ENCODE peak calls at places on chromosome 1, in six cellular contexts. One of them, this sample, is unnamed.

GRCh38 chr1:31675161-31675560 is 28.7 kb downstream of the COL16A1 start:
- DNase-seq in kidney epithelial cell: no peak
- DNase-seq in neural progenitor cell: no peak
- DNase-seq in OCI-LY7: no peak
- DNase-seq in AG04450: no peak
- DNase-seq in stomach: no peak
- DNase-seq in this sample: no peak

GRCh38 chr1:4653796-4654715 is at the start of gene AJAP1:
- DNase-seq in kidney epithelial cell: no peak
- DNase-seq in neural progenitor cell: peak; percentile 80
- DNase-seq in OCI-LY7: no peak
- DNase-seq in AG04450: no peak
- DNase-seq in stomach: no peak
- DNase-seq in this sample: no peak

GRCh38 chr1:155127672-155128468 is at the start of gene EFNA1:
- DNase-seq in kidney epithelial cell: no peak
- DNase-seq in neural progenitor cell: peak; percentile 78
- DNase-seq in OCI-LY7: no peak
- DNase-seq in AG04450: no peak
- DNase-seq in stomach: peak; percentile 79
- DNase-seq in this sample: no peak

GRCh38 chr1:205505791-205506190 is 1.3 kb downstream of the CDK18 start:
- DNase-seq in kidney epithelial cell: no peak
- DNase-seq in neural progenitor cell: no peak
- DNase-seq in OCI-LY7: no peak
- DNase-seq in AG04450: no peak
- DNase-seq in stomach: peak; percentile 38
- DNase-seq in this sample: no peak

GRCh38 chr1:174982971-174983689 is 16.6 kb upstream of the CACYBP start:
- DNase-seq in kidney epithelial cell: no peak
- DNase-seq in neural progenitor cell: peak; percentile 62
- DNase-seq in OCI-LY7: peak; percentile 76
- DNase-seq in AG04450: no peak
- DNase-seq in stomach: no peak
- DNase-seq in this sample: no peak

GRCh38 chr1:229410692-229411433 is 23.0 kb downstream of the ACTA1 start:
- DNase-seq in kidney epithelial cell: peak; percentile 53
- DNase-seq in neural progenitor cell: peak; percentile 56
- DNase-seq in OCI-LY7: no peak
- DNase-seq in AG04450: no peak
- DNase-seq in stomach: peak; percentile 71
- DNase-seq in this sample: no peak

GRCh38 chr1:76824106-76824505 is 43.2 kb upstream of the ST6GALNAC5 start:
- DNase-seq in kidney epithelial cell: no peak
- DNase-seq in neural progenitor cell: no peak
- DNase-seq in OCI-LY7: no peak
- DNase-seq in AG04450: no peak
- DNase-seq in stomach: no peak
- DNase-seq in this sample: no peak

GRCh38 chr1:35177237-35177786 is 15.6 kb downstream of the SFPQ start:
- DNase-seq in kidney epithelial cell: no peak
- DNase-seq in neural progenitor cell: no peak
- DNase-seq in OCI-LY7: no peak
- DNase-seq in AG04450: no peak
- DNase-seq in stomach: no peak
- DNase-seq in this sample: no peak

GRCh38 chr1:15938628-15939161 is 37.2 kb downstream of the ZBTB17 start:
- DNase-seq in kidney epithelial cell: no peak
- DNase-seq in neural progenitor cell: no peak
- DNase-seq in OCI-LY7: no peak
- DNase-seq in AG04450: no peak
- DNase-seq in stomach: peak; percentile 23
- DNase-seq in this sample: no peak

GRCh38 chr1:184826001-184826400 is 71.3 kb upstream of the EDEM3 start:
- DNase-seq in kidney epithelial cell: no peak
- DNase-seq in neural progenitor cell: no peak
- DNase-seq in OCI-LY7: no peak
- DNase-seq in AG04450: no peak
- DNase-seq in stomach: no peak
- DNase-seq in this sample: no peak

GRCh38 chr1:208029381-208030319 is 118.7 kb upstream of the CD34 start:
- DNase-seq in kidney epithelial cell: no peak
- DNase-seq in neural progenitor cell: no peak
- DNase-seq in OCI-LY7: no peak
- DNase-seq in AG04450: peak; percentile 33
- DNase-seq in stomach: no peak
- DNase-seq in this sample: no peak

GRCh38 chr1:169538998-169539871 is 47.0 kb downstream of the F5 start:
- DNase-seq in kidney epithelial cell: peak; percentile 41
- DNase-seq in neural progenitor cell: no peak
- DNase-seq in OCI-LY7: no peak
- DNase-seq in AG04450: peak; percentile 55
- DNase-seq in stomach: no peak
- DNase-seq in this sample: peak; percentile 12

GRCh38 chr1:214637722-214638473 is 34.9 kb downstream of the CENPF start:
- DNase-seq in kidney epithelial cell: no peak
- DNase-seq in neural progenitor cell: peak; percentile 43
- DNase-seq in OCI-LY7: peak; percentile 42
- DNase-seq in AG04450: peak; percentile 24
- DNase-seq in stomach: no peak
- DNase-seq in this sample: no peak

GRCh38 chr1:183685112-183685713 is 32.1 kb upstream of the APOBEC4 start:
- DNase-seq in kidney epithelial cell: no peak
- DNase-seq in neural progenitor cell: peak; percentile 65
- DNase-seq in OCI-LY7: peak; percentile 69
- DNase-seq in AG04450: no peak
- DNase-seq in stomach: peak; percentile 30
- DNase-seq in this sample: no peak

GRCh38 chr1:85471558-85471957 is 6.6 kb upstream of the DDAH1 start:
- DNase-seq in kidney epithelial cell: no peak
- DNase-seq in neural progenitor cell: no peak
- DNase-seq in OCI-LY7: no peak
- DNase-seq in AG04450: no peak
- DNase-seq in stomach: no peak
- DNase-seq in this sample: no peak

GRCh38 chr1:29653034-29653810 is 416.9 kb downstream of the PTPRU start:
- DNase-seq in kidney epithelial cell: no peak
- DNase-seq in neural progenitor cell: peak; percentile 53
- DNase-seq in OCI-LY7: no peak
- DNase-seq in AG04450: no peak
- DNase-seq in stomach: peak; percentile 10
- DNase-seq in this sample: no peak

GRCh38 chr1:151885479-151885878 is 23.8 kb downstream of the THEM4 start:
- DNase-seq in kidney epithelial cell: no peak
- DNase-seq in neural progenitor cell: no peak
- DNase-seq in OCI-LY7: no peak
- DNase-seq in AG04450: no peak
- DNase-seq in stomach: no peak
- DNase-seq in this sample: no peak

GRCh38 chr1:67460648-67461500 is 30.7 kb upstream of the SERBP1 start:
- DNase-seq in kidney epithelial cell: no peak
- DNase-seq in neural progenitor cell: peak; percentile 20
- DNase-seq in OCI-LY7: no peak
- DNase-seq in AG04450: no peak
- DNase-seq in stomach: peak; percentile 32
- DNase-seq in this sample: no peak

GRCh38 chr1:8463144-8463927 is 145.4 kb downstream of the SLC45A1 start:
- DNase-seq in kidney epithelial cell: no peak
- DNase-seq in neural progenitor cell: no peak
- DNase-seq in OCI-LY7: peak; percentile 42
- DNase-seq in AG04450: peak; percentile 81
- DNase-seq in stomach: peak; percentile 50
- DNase-seq in this sample: no peak

GRCh38 chr1:167631987-167632680 is 2.1 kb downstream of the RCSD1 start:
- DNase-seq in kidney epithelial cell: no peak
- DNase-seq in neural progenitor cell: no peak
- DNase-seq in OCI-LY7: peak; percentile 75
- DNase-seq in AG04450: no peak
- DNase-seq in stomach: no peak
- DNase-seq in this sample: no peak

GRCh38 chr1:151905070-151905442 is 4.3 kb downstream of the THEM4 start:
- DNase-seq in kidney epithelial cell: no peak
- DNase-seq in neural progenitor cell: no peak
- DNase-seq in OCI-LY7: no peak
- DNase-seq in AG04450: no peak
- DNase-seq in stomach: no peak
- DNase-seq in this sample: no peak

GRCh38 chr1:37034301-37035013 is at the start of gene GRIK3:
- DNase-seq in kidney epithelial cell: no peak
- DNase-seq in neural progenitor cell: peak; percentile 79
- DNase-seq in OCI-LY7: peak; percentile 66
- DNase-seq in AG04450: no peak
- DNase-seq in stomach: no peak
- DNase-seq in this sample: no peak

GRCh38 chr1:229888157-229888556 is 178.9 kb upstream of the GALNT2 start:
- DNase-seq in kidney epithelial cell: no peak
- DNase-seq in neural progenitor cell: no peak
- DNase-seq in OCI-LY7: no peak
- DNase-seq in AG04450: no peak
- DNase-seq in stomach: no peak
- DNase-seq in this sample: no peak

GRCh38 chr1:24960071-24960801 is 30.2 kb upstream of the RUNX3 start:
- DNase-seq in kidney epithelial cell: no peak
- DNase-seq in neural progenitor cell: no peak
- DNase-seq in OCI-LY7: no peak
- DNase-seq in AG04450: no peak
- DNase-seq in stomach: no peak
- DNase-seq in this sample: no peak
- H3K4me3 ChIP-seq in kidney epithelial cell: no peak overlapping the region
- H3K4me3 ChIP-seq in neural progenitor cell: no peak overlapping the region
- H3K4me3 ChIP-seq in OCI-LY7: no peak overlapping the region
- H3K4me3 ChIP-seq in AG04450: no peak overlapping the region
- H3K4me3 ChIP-seq in stomach: no peak overlapping the region
- H3K4me3 ChIP-seq in this sample: no peak overlapping the region

DNA sequence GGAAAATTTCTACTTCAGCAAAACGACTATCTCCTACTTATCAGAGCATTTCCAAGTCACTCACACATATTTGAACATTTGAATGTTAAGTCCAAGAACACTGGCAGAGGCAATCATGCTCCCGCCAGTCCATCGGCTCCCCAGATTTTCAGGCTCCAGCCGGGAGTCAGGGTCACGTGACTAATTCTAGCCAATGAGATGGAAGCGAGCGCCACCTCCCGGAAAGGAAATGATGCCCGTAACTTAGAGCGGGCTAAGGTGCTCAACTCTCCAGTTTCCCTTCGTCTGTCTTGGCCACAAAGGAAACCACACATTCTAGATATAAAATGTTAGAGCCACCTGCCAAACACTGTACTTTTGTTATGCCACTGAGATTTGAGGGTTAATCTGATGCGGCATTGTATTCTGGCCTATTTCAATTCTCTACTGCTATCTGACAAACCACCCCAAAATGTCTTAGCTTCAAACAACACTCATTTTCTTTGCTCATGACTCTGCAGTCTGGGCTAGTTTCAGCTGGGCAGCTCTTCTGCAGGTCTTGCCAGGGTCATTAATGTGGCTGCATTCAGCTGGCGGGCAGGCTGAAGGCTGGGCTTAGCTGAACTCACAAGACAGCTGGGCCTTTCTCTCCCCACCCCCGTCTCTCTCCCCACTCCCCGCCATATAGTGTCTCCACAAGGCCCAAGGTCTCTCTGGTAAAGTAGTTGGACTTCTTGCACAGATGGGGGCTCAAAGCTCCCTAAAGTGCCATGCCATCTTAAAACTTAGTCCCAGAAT is 16.5 kb upstream of the LHX4 start:
- DNase-seq in kidney epithelial cell: no peak
- DNase-seq in neural progenitor cell: peak; percentile 30
- DNase-seq in OCI-LY7: peak; percentile 62
- DNase-seq in AG04450: no peak
- DNase-seq in stomach: no peak
- DNase-seq in this sample: no peak
- TF ChIP-seq CTCF in kidney epithelial cell: no peak
- TF ChIP-seq CTCF in neural progenitor cell: no peak
- TF ChIP-seq CTCF in OCI-LY7: peak; percentile 42
- TF ChIP-seq CTCF in AG04450: peak; percentile 14
- TF ChIP-seq CTCF in stomach: no peak
- TF ChIP-seq CTCF in this sample: no peak

GRCh38 chr1:6259491-6260362 is 1.2 kb downstream of the GPR153 start:
- DNase-seq in kidney epithelial cell: no peak
- DNase-seq in neural progenitor cell: peak; percentile 94
- DNase-seq in OCI-LY7: peak; percentile 41
- DNase-seq in AG04450: peak; percentile 23
- DNase-seq in stomach: peak; percentile 75
- DNase-seq in this sample: no peak

GRCh38 chr1:6260433-6260934 is 414 bp downstream of the GPR153 start:
- DNase-seq in kidney epithelial cell: no peak
- DNase-seq in neural progenitor cell: peak; percentile 69
- DNase-seq in OCI-LY7: no peak
- DNase-seq in AG04450: no peak
- DNase-seq in stomach: no peak
- DNase-seq in this sample: no peak

GRCh38 chr1:6262570-6263420 is 1.9 kb upstream of the GPR153 start:
- DNase-seq in kidney epithelial cell: no peak
- DNase-seq in neural progenitor cell: no peak
- DNase-seq in OCI-LY7: no peak
- DNase-seq in AG04450: no peak
- DNase-seq in stomach: no peak
- DNase-seq in this sample: no peak

GRCh38 chr1:6260961-6261614 is at the start of gene GPR153:
- DNase-seq in kidney epithelial cell: no peak
- DNase-seq in neural progenitor cell: peak; percentile 89
- DNase-seq in OCI-LY7: no peak
- DNase-seq in AG04450: no peak
- DNase-seq in stomach: peak; percentile 27
- DNase-seq in this sample: no peak

GRCh38 chr1:6261615-6261995 is 707 bp upstream of the GPR153 start:
- DNase-seq in kidney epithelial cell: no peak
- DNase-seq in neural progenitor cell: peak; percentile 74
- DNase-seq in OCI-LY7: no peak
- DNase-seq in AG04450: no peak
- DNase-seq in stomach: no peak
- DNase-seq in this sample: no peak
- H3K4me3 ChIP-seq in kidney epithelial cell: no peak overlapping the region
- H3K4me3 ChIP-seq in neural progenitor cell: peak overlapping the region; percentile 83
- H3K4me3 ChIP-seq in OCI-LY7: no peak overlapping the region
- H3K4me3 ChIP-seq in AG04450: peak overlapping the region; percentile 49
- H3K4me3 ChIP-seq in stomach: peak overlapping the region; percentile 74
- H3K4me3 ChIP-seq in this sample: no peak overlapping the region

DNA sequence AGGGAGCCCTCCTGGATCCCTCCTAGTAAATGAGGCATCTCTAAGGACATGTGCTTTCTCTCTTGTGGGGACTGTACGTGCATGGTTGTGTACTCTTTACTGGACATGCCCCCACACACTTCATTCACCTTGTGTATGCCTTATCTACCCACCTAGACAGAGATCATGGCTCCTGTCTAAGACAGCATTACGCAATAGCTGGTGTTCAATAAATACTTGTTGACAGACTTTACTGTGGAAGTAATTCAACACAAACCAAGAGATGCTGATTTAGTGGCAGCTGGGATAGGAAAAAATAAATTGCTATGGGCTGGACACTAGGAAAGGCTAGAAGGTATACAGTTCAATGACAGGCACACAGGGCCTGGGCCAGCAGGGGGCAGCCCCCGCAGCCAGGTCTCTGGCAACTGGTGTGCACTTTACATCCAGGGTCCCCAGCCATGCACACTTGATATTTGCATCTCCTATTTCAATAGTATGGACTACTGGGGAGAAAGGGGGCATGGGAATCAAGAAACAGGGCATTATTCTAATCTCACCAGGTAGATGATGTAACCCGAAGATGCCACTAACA is 24.2 kb downstream of the TRABD2B start:
- DNase-seq in kidney epithelial cell: no peak
- DNase-seq in neural progenitor cell: peak; percentile 27
- DNase-seq in OCI-LY7: no peak
- DNase-seq in AG04450: no peak
- DNase-seq in stomach: no peak
- DNase-seq in this sample: no peak
- TF ChIP-seq CTCF in kidney epithelial cell: peak; percentile 40
- TF ChIP-seq CTCF in neural progenitor cell: peak; percentile 51
- TF ChIP-seq CTCF in OCI-LY7: peak; percentile 67
- TF ChIP-seq CTCF in AG04450: peak; percentile 24
- TF ChIP-seq CTCF in stomach: no peak
- TF ChIP-seq CTCF in this sample: no peak

This sample was measured in AG04449.